ENCODE peak calls at places on chromosomes 16 and 17, in six cellular contexts. O is CD8-positive, alpha-beta memory T cell; J is neuronal stem cell; I is gastrocnemius medialis; D is mammary epithelial cell; F is stomach. S is an unnamed sample.

GRCh38 chr17:56112086-56112485 is 41.2 kb upstream of the ANKFN1 start:
- DNase-seq in O (no peak), F (no peak), J (no peak), I (no peak), D (no peak), S (no peak)

GRCh38 chr16:14307623-14308356 is 236.7 kb downstream of the MRTFB start:
- DNase-seq in F (no peak), I (peak; percentile 91), J (no peak), O (no peak), D (peak; percentile 64), S (no peak)

GRCh38 chr17:1783834-1784611 is 22.2 kb downstream of the SERPINF1 start:
- DNase-seq in I (peak; percentile 99), F (peak; percentile 63), J (no peak), O (no peak), D (peak; percentile 46), S (no peak)

GRCh38 chr17:22507823-22508222 is 815.5 kb downstream of the KCNJ18 start:
- DNase-seq in F (no peak), D (no peak), I (no peak), O (no peak), J (no peak), S (no peak)

GRCh38 chr17:10022416-10022815 is 117.3 kb upstream of the RCVRN start:
- DNase-seq in F (no peak), D (no peak), O (no peak), I (peak; percentile 33), J (no peak), S (no peak)

GRCh38 chr16:56888806-56889205 is 23.8 kb downstream of the SLC12A3 start:
- DNase-seq in J (no peak), D (no peak), O (no peak), I (no peak), F (no peak), S (no peak)

GRCh38 chr17:82503094-82503727 is 16.3 kb upstream of the FOXK2 start:
- DNase-seq in O (no peak), F (no peak), J (no peak), I (no peak), D (no peak), S (no peak)

GRCh38 chr16:677306-678190 is 2.1 kb downstream of the RHBDL1 start:
- DNase-seq in J (no peak), D (no peak), O (no peak), F (no peak), I (peak; percentile 16), S (no peak)

GRCh38 chr17:50047488-50048126 is 8.3 kb upstream of the ITGA3 start:
- DNase-seq in J (no peak), F (no peak), I (no peak), O (no peak), D (peak; percentile 90), S (no peak)

GRCh38 chr17:50785942-50786570 is 18.7 kb upstream of the ANKRD40CL start:
- DNase-seq in O (no peak), I (no peak), D (peak; percentile 32), F (peak; percentile 29), J (no peak), S (no peak)

GRCh38 chr16:85437161-85438052 is 175.7 kb upstream of the GSE1 start:
- DNase-seq in D (no peak), O (no peak), F (peak; percentile 84), I (no peak), J (no peak), S (no peak)

GRCh38 chr17:13562271-13562800 is 39.4 kb downstream of the HS3ST3A1 start:
- DNase-seq in O (no peak), J (no peak), F (no peak), D (peak; percentile 82), I (peak; percentile 33), S (no peak)

GRCh38 chr17:62150471-62150870 is 85.4 kb upstream of the MED13 start:
- DNase-seq in F (no peak), J (no peak), O (no peak), I (no peak), D (peak; percentile 70), S (no peak)

DNA sequence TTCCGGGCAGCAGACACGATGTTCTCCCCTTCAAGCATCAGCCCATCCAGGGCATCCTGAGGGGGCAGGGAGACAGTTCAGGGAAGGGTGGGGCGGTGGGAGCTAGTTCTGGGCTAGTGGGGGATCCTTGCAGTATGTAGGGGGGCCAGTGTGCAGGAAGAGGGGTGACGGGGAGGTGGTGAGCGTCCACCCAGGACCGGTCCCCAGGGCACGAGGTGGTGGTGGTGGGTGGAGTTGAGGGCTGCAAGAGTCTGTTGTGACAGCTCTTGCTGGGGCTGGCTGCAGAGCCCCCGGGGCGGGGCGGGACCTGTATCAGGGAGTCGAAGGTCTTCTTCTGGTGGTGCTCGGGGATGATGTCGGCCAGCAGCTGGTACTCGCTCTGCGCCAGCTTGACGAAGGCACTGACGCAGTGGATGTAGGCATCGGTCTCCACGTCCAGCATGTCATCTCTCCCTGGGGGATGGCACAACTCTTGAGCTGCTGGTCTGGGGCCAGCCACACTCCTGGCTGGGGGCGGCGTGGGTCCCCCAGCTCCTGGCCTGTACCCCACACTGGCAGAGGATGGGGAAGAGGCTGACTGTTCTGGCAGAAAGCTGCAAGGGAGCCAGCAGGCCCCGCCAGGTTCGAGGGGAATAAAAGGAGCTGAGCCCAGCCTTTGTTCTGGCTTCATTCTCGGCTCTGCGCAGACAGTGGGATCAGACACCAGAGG is 10.0 kb downstream of the ZACN start:
- DNase-seq in O (no peak), J (no peak), D (no peak), I (no peak), F (no peak), S (no peak)
- H3K36me3 ChIP-seq in O (peaks cover 61% of the 10 kb centered on the region), J (peaks cover 97% of the 10 kb centered on the region), D (peaks cover 2% of the 10 kb centered on the region), I (no peaks in the 10 kb centered on the region), F (peaks cover 100% of the 10 kb centered on the region), S (peaks cover 4% of the 10 kb centered on the region)

GRCh38 chr16:66365588-66365987 is 903 bp upstream of the CDH5 start:
- DNase-seq in F (no peak), I (peak; percentile 27), J (no peak), O (no peak), D (peak; percentile 37), S (no peak)

GRCh38 chr16:66364959-66365306 is 1.6 kb upstream of the CDH5 start:
- DNase-seq in F (no peak), J (no peak), O (no peak), I (no peak), D (peak; percentile 23), S (no peak)

GRCh38 chr16:66361604-66362135 is 4.8 kb upstream of the CDH5 start:
- DNase-seq in D (no peak), F (no peak), I (no peak), J (no peak), O (no peak), S (no peak)

GRCh38 chr16:66364117-66364958 is 2.2 kb upstream of the CDH5 start:
- DNase-seq in O (no peak), D (no peak), F (no peak), J (no peak), I (peak; percentile 46), S (no peak)

GRCh38 chr16:66363196-66363777 is 3.2 kb upstream of the CDH5 start:
- DNase-seq in D (no peak), I (no peak), F (no peak), O (no peak), J (no peak), S (no peak)
- H3K27ac ChIP-seq in D (no peak overlapping the region), I (no peak overlapping the region), F (no peak overlapping the region), O (no peak overlapping the region), J (no peak overlapping the region), S (no peak overlapping the region)

GRCh38 chr17:60743812-60744211 is 66.2 kb downstream of the BCAS3 start:
- DNase-seq in D (peak; percentile 78), I (no peak), F (no peak), J (no peak), O (no peak), S (no peak)
- H3K4me3 ChIP-seq in D (peak overlapping the region; percentile 36), I (no peak overlapping the region), F (no peak overlapping the region), J (peak overlapping the region; percentile 27), O (no peak overlapping the region), S (no peak overlapping the region)

GRCh38 chr16:4855804-4856203 is 8.5 kb downstream of the UBN1 start:
- DNase-seq in I (no peak), J (no peak), F (no peak), O (no peak), D (no peak), S (no peak)

GRCh38 chr16:4859190-4859899 is 12.1 kb downstream of the UBN1 start:
- DNase-seq in F (no peak), O (no peak), J (no peak), I (no peak), D (peak; percentile 85), S (no peak)

GRCh38 chr16:4852221-4852872 is 5.1 kb downstream of the UBN1 start:
- DNase-seq in I (no peak), F (no peak), J (no peak), D (peak; percentile 48), O (no peak), S (no peak)

GRCh38 chr16:4859900-4860255 is 12.6 kb downstream of the UBN1 start:
- DNase-seq in O (no peak), I (no peak), J (no peak), F (no peak), D (peak; percentile 76), S (no peak)

GRCh38 chr16:4855371-4855770 is 8.1 kb downstream of the UBN1 start:
- DNase-seq in D (peak; percentile 32), J (no peak), F (no peak), I (no peak), O (no peak), S (no peak)
- H3K36me3 ChIP-seq in D (peaks cover 19% of the 10 kb centered on the region), J (peaks cover 81% of the 10 kb centered on the region), F (peaks cover 77% of the 10 kb centered on the region), I (no peaks in the 10 kb centered on the region), O (peaks cover 36% of the 10 kb centered on the region), S (peaks cover 20% of the 10 kb centered on the region)

GRCh38 chr17:27576429-27577123 is 54.4 kb upstream of the LGALS9 start:
- DNase-seq in I (no peak), D (no peak), J (no peak), O (no peak), F (no peak), S (no peak)
- H3K27ac ChIP-seq in I (peak overlapping the region; percentile 99), D (no peak overlapping the region), J (no peak overlapping the region), O (peak overlapping the region; percentile 36), F (peak overlapping the region; percentile 60), S (no peak overlapping the region)